ENCODE peak calls at places on chromosomes 11 and 22, in eight cellular contexts. Y, L, H, O, N, W, P and Z are unnamed samples.

GRCh38 chr22:38824587-38824986 is 19.2 kb downstream of the NPTXR start:
- DNase-seq in W (peak), H (peak), O (peak), Y (peak), N (peak), L (peak), P (peak), Z (peak)

GRCh38 chr11:313787-314547 is at the start of gene IFITM1:
- DNase-seq in Y (peak), P (no peak), H (peak), L (peak), O (peak), N (peak), W (no peak), Z (peak)

GRCh38 chr11:116853461-116854073 is 16.1 kb upstream of the APOA1 start:
- DNase-seq in W (no peak), H (peak), N (peak), P (no peak), Y (peak), O (peak), L (peak), Z (no peak)

GRCh38 chr11:704799-705645 is 1.0 kb upstream of the EPS8L2 start:
- DNase-seq in W (peak), L (no peak), O (peak), H (no peak), Y (no peak), P (no peak), N (peak), Z (no peak)

GRCh38 chr11:3861698-3862097 is 6.2 kb downstream of the STIM1 start:
- DNase-seq in W (no peak), H (no peak), O (no peak), L (no peak), P (no peak), N (no peak), Y (no peak), Z (no peak)

GRCh38 chr11:130178441-130178971 is 18.9 kb downstream of the ST14 start:
- DNase-seq in P (no peak), O (peak), N (no peak), W (no peak), L (peak), Y (no peak), H (no peak), Z (no peak)

GRCh38 chr11:130037058-130037457 is 32.6 kb upstream of the APLP2 start:
- DNase-seq in N (peak), W (peak), L (peak), O (peak), P (no peak), Y (peak), H (peak), Z (no peak)

GRCh38 chr11:1126491-1126926 is 31.2 kb upstream of the MUC5AC start:
- DNase-seq in L (no peak), O (no peak), Y (no peak), P (no peak), W (no peak), N (no peak), H (no peak), Z (no peak)

GRCh38 chr11:75532200-75532972 is 6.6 kb upstream of the GDPD5 start:
- DNase-seq in P (peak), N (peak), O (peak), H (peak), W (peak), Y (peak), L (peak), Z (peak)

GRCh38 chr11:119742263-119742861 is 13.4 kb upstream of the NECTIN1 start:
- DNase-seq in H (peak), O (no peak), N (no peak), P (peak), Y (no peak), L (no peak), W (no peak), Z (peak)

GRCh38 chr11:1303196-1303821 is 6.1 kb downstream of the TOLLIP start:
- DNase-seq in H (peak), O (peak), L (no peak), P (no peak), W (no peak), N (peak), Y (peak), Z (peak)

GRCh38 chr11:73009972-73010371 is 132.1 kb downstream of the FCHSD2 start:
- DNase-seq in Y (no peak), O (no peak), H (no peak), N (no peak), L (no peak), W (no peak), P (no peak), Z (no peak)

GRCh38 chr11:1402355-1402754 is 12.6 kb downstream of the BRSK2 start:
- DNase-seq in W (no peak), O (no peak), L (no peak), P (no peak), Y (no peak), N (no peak), H (no peak), Z (no peak)

GRCh38 chr11:15327786-15328231 is 213.1 kb downstream of the INSC start:
- DNase-seq in O (peak), H (peak), L (peak), W (peak), Y (no peak), P (peak), N (peak), Z (peak)

GRCh38 chr22:39173787-39174497 is 21.5 kb upstream of the CBX7 start:
- DNase-seq in P (no peak), W (no peak), Y (no peak), H (peak), L (no peak), O (no peak), N (no peak), Z (no peak)

GRCh38 chr11:134499990-134500389 is 87.9 kb upstream of the B3GAT1 start:
- DNase-seq in L (no peak), H (no peak), O (no peak), Y (no peak), P (no peak), N (no peak), W (no peak), Z (no peak)

GRCh38 chr22:30809086-30809485 is 114.4 kb downstream of the OSBP2 start:
- DNase-seq in H (peak), O (peak), W (no peak), N (no peak), Y (no peak), P (no peak), L (peak), Z (no peak)

GRCh38 chr11:30683176-30683575 is 97.0 kb upstream of the MPPED2 start:
- DNase-seq in W (no peak), N (no peak), O (no peak), H (peak), L (peak), P (no peak), Y (no peak), Z (no peak)

GRCh38 chr22:34416321-34416900 is 496.1 kb upstream of the LARGE1 start:
- DNase-seq in H (no peak), P (no peak), Y (no peak), O (no peak), W (no peak), N (no peak), L (no peak), Z (peak)

GRCh38 chr11:3093281-3094191 is 36.3 kb upstream of the CARS1 start:
- DNase-seq in N (no peak), W (peak), H (no peak), Y (no peak), O (no peak), L (no peak), P (no peak), Z (peak)

GRCh38 chr11:121112498-121113455 is 11.7 kb downstream of the TECTA start:
- DNase-seq in P (peak), O (peak), L (peak), W (peak), H (peak), Y (peak), N (peak), Z (peak)

DNA sequence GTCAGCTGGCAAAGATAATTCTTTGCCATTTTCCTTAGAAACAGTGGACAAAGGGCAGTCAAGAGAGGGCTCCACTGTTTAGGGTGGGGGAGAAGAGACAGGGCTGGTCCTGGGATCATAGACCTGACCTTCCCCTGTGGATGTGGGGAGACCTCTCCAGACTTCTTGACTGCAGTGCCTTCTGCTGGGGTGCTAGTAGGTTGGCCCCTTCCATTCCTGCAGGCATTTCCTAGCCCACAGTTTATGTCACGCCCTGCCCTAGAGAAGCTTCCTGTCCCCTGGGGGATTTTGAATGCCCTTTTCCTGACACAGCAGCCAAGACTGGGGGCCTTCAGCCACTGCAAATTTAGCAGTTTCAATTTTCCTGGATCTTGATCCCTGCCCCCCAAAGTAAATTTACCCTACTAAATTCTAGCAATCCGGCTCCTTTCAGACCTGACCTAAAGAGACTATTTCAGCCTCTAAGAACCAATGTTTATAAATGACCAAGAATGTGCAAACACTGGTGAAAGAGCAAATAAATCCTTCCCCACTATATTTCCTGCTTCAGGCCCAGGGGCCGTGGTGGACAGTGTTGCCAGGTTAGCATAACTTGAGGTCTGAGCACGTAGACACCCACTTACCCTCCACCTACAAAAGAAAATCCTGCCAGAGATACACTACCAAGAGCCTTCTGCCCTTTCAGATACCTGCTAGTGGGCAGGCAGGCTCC is 58.4 kb downstream of the PPFIBP2 start:
- DNase-seq in N (peak), O (no peak), Y (peak), L (peak), P (no peak), H (peak), W (peak), Z (no peak)
- H3K4me2 ChIP-seq in N (no peak), O (no peak), Y (no peak), L (peak), P (no peak), H (peak), W (peak), Z (no peak)

DNA sequence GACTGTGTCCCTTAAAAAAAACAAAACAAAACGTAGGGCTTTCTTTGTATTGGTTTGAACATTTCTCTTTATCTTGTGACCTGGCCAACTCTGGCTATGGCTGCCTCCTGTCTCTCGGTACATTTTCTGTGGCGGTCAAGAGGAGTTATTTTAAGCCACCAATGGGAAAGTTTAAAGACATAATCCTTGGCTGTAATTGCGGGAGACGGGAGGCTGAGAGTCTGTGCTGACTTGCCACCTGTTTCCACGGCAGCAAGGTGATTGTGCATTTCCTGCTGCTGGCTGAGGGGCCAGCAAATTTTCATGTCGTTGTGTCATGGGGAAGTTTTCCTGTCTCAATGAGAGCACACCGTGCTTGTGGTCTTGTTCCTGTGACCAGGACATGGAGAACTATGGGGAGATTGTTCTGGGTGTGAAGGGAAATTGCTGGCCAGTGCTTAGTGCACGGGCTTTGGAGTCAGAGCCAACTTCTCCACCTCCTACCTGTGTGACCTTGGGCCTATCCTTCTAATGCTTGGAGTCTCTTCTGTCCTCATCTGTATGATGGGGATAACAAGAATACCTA is 11.0 kb downstream of the PTPRJ start:
- DNase-seq in O (peak), L (no peak), N (no peak), Y (peak), H (no peak), W (no peak), P (no peak), Z (peak)
- H3K9ac ChIP-seq in O (no peak), L (no peak), N (no peak), Y (no peak), H (no peak), W (peak), P (no peak), Z (no peak)

GRCh38 chr11:122668562-122669090 is 13.1 kb downstream of the UBASH3B start:
- DNase-seq in O (peak), L (peak), H (peak), W (no peak), Y (peak), N (no peak), P (no peak), Z (no peak)
- H3K4me2 ChIP-seq in O (peak), L (peak), H (no peak), W (no peak), Y (no peak), N (no peak), P (no peak), Z (no peak)

DNA sequence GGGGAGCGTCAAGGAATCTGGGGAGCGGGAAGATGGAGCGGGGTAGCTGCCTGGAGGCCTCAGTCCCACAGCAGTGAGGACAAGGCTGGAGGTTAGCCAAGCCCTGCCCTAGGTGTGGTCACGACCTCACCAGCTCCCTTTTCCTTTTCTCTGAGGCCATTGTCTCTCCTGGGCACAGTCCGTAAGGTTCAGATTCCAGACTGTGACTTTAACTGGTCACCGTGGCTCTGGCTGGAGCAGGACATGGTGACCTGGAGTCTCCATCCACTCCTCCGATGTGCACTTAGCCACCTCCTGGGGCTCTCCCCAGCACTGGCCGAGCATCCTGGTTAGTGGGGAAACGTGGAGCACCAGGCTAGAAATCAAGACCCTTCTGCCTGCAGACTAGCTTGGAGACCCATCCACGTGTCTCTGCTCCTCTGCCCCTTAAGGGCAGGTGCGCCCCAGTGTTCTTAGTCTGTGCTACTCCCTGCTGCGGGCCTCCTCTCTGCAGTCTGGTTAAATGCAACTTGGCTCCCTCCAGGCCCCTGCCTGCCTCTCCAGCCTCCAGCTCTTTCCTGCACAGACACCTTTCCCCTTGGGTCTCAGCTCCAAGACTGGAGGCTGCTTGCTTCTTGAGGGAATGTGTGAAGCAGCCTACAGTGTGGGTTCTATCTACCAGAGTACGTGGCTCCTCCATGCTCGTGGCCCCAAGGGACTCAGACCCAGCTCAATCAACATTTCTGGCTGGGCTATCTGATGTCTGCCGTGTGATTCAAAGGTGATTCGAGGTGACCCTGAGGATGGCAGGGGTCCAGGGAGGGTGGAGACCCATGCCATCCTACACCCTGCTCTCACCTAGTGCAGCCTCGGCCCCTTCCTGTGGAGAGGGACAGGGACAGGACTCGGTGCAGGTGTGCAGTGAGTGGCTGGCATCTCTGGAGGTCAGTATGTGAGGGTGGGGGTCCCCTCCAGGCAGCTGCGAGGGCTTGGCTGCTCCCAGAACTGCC is 5.2 kb downstream of the SLC25A1 start:
- DNase-seq in Y (no peak), L (no peak), H (no peak), N (no peak), W (peak), P (no peak), O (no peak), Z (peak)
- H3K9ac ChIP-seq in Y (no peak), L (no peak), H (peak), N (no peak), W (peak), P (peak), O (no peak), Z (no peak)

DNA sequence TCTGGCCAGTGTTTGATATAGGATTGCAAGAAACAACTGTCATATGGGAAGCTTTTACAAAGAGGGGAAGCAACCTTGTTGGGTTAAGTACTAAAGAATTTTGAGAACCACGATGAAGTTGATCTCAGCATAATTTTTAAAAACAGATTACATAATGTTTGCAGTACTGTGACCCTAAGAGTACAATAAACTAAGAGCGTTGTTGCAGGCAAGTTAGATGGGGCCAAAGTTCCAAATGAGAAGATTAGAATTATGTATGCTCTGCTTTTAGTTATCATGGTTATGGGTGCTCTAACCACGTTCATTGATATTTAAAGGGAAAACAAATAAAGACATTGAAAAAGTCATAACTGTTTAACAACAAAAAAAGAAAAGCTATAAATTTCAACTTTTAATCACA is 177.5 kb downstream of the CNTN5 start:
- DNase-seq in H (no peak), O (no peak), N (no peak), L (no peak), Y (no peak), P (no peak), W (no peak), Z (no peak)
- H3K4me2 ChIP-seq in H (no peak), O (no peak), N (no peak), L (no peak), Y (no peak), P (no peak), W (no peak), Z (no peak)